ENCODE peak calls at places on chromosomes 4 and X, in five cellular contexts. I, G, X, A and T are unnamed samples. For H3K27me3 and H3K4me1, the result is how much of the 10 kb centered on the place peaks cover.

GRCh38 chr4:126772662-126773061 is 860.1 kb upstream of the INTU start:
- DNase-seq in X (no peak), I (no peak), G (no peak), A (no peak), T (no peak)

GRCh38 chr4:183443609-183444148 is 757 bp upstream of the CDKN2AIP start:
- DNase-seq in X (no peak), I (peak), G (peak), A (no peak), T (peak)

GRCh38 chr4:109979932-109980717 is 67.4 kb downstream of the EGF start:
- DNase-seq in G (peak), X (no peak), A (no peak), I (no peak), T (no peak)

GRCh38 chr4:140049024-140049923 is 104.7 kb downstream of the MAML3 start:
- DNase-seq in I (peak), A (no peak), G (peak), X (peak), T (no peak)

GRCh38 chr4:5711479-5712184 is 631 bp downstream of the EVC start:
- DNase-seq in X (no peak), I (no peak), A (no peak), G (peak), T (no peak)

GRCh38 chrX:150704030-150704613 is 10.9 kb downstream of the MTMR1 start:
- DNase-seq in I (no peak), X (no peak), G (peak), A (no peak), T (no peak)

GRCh38 chr4:24765331-24765990 is 29.9 kb upstream of the SOD3 start:
- DNase-seq in I (no peak), G (no peak), A (no peak), X (no peak), T (no peak)

GRCh38 chr4:104967034-104967401 is 179.7 kb upstream of the TET2 start:
- DNase-seq in I (no peak), X (peak), G (peak), A (no peak), T (no peak)

GRCh38 chr4:94603170-94603747 is 151.5 kb downstream of the PDLIM5 start:
- DNase-seq in A (peak), I (no peak), X (no peak), G (peak), T (no peak)

DNA sequence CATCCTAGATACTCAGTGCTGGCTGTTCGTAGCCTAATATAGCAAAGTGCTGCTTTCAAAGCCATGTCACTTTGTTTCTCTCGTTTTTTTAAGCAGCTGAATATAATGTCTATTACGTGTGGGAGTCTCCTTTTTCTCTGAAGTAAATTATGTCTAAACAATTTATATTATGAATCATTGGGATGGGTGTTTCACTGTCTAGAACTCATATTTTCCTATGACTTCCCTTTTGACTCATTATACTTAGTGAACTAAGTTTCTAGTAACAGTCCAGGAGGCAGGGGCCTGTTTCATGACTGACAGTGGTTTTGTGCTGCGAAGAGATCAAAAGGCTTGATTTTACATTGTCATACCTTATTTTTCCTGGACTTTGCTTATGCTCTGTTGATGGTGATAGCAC is 326.9 kb upstream of the ZFP42 start:
- DNase-seq in I (no peak), A (no peak), G (peak), X (no peak), T (no peak)
- H3K27me3 ChIP-seq in I (under half), A (under half), G (under half), X (under half), T (under half)

GRCh38 chr4:42637104-42637503 is 19.8 kb downstream of the ATP8A1 start:
- DNase-seq in I (no peak), A (no peak), X (no peak), G (no peak), T (no peak)
- H3K4me1 ChIP-seq in I (half or more), A (under half), X (under half), G (under half), T (under half)

GRCh38 chr4:116849620-116850019 is 235.8 kb downstream of the TRAM1L1 start:
- DNase-seq in I (no peak), G (no peak), A (no peak), X (no peak), T (no peak)
- TF ChIP-seq CTCF in I (no peak), G (peak), A (no peak), X (no peak), T (no peak)

DNA sequence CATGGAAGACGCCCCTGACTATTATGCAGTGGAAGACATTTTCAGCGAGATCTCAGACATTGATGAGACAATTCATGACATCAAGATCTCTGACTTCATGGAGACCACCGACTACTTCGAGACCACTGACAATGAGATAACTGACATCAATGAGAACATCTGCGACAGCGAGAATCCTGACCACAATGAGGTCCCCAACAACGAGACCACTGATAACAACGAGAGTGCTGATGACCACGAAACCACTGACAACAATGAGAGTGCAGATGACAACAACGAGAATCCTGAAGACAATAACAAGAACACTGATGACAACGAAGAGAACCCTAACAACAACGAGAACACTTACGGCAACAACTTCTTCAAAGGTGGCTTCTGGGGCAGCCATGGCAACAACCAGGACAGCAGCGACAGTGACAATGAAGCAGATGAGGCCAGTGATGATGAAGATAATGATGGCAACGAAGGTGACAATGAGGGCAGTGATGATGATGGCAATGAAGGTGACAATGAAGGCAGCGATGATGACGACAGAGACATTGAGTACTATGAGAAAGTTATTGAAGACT is 3.6 kb downstream of the TSPYL2 start:
- DNase-seq in G (no peak), A (no peak), I (peak), X (no peak), T (no peak)
- H3K27me3 ChIP-seq in G (under half), A (under half), I (under half), X (under half), T (under half)